ENCODE peak calls at places on chromosomes 4 and X, in five cellular contexts. One of them, this sample, is unnamed.

GRCh38 chrX:15310117-15310516 is 5.3 kb downstream of the ASB11 start:
- DNase-seq in CD8-positive, alpha-beta memory T cell: no peak
- DNase-seq in A549: peak; percentile 46
- DNase-seq in endothelial cell of umbilical vein: peak; percentile 91
- DNase-seq in K562: no peak
- DNase-seq in this sample: no peak

GRCh38 chrX:20913760-20914159 is 460.5 kb upstream of the CNKSR2 start:
- DNase-seq in CD8-positive, alpha-beta memory T cell: no peak
- DNase-seq in A549: no peak
- DNase-seq in endothelial cell of umbilical vein: no peak
- DNase-seq in K562: no peak
- DNase-seq in this sample: no peak

GRCh38 chrX:134158821-134159512 is 78.0 kb upstream of the CCDC160 start:
- DNase-seq in CD8-positive, alpha-beta memory T cell: no peak
- DNase-seq in A549: no peak
- DNase-seq in endothelial cell of umbilical vein: no peak
- DNase-seq in K562: no peak
- DNase-seq in this sample: no peak

GRCh38 chr4:138602664-138603063 is 360.5 kb upstream of the SLC7A11 start:
- DNase-seq in CD8-positive, alpha-beta memory T cell: no peak
- DNase-seq in A549: no peak
- DNase-seq in endothelial cell of umbilical vein: no peak
- DNase-seq in K562: no peak
- DNase-seq in this sample: no peak

GRCh38 chr4:89765966-89766365 is 71.0 kb downstream of the SNCA start:
- DNase-seq in CD8-positive, alpha-beta memory T cell: no peak
- DNase-seq in A549: no peak
- DNase-seq in endothelial cell of umbilical vein: peak; percentile 65
- DNase-seq in K562: no peak
- DNase-seq in this sample: no peak

GRCh38 chrX:141469469-141469868 is 115.1 kb downstream of the SPANXA1 start:
- DNase-seq in CD8-positive, alpha-beta memory T cell: no peak
- DNase-seq in A549: peak; percentile 53
- DNase-seq in endothelial cell of umbilical vein: no peak
- DNase-seq in K562: no peak
- DNase-seq in this sample: no peak

GRCh38 chr4:33715996-33716395 is 2528.3 kb downstream of the ARAP2 start:
- DNase-seq in CD8-positive, alpha-beta memory T cell: no peak
- DNase-seq in A549: no peak
- DNase-seq in endothelial cell of umbilical vein: no peak
- DNase-seq in K562: no peak
- DNase-seq in this sample: no peak

GRCh38 chr4:146134761-146135160 is 40.8 kb upstream of the LSM6 start:
- DNase-seq in CD8-positive, alpha-beta memory T cell: no peak
- DNase-seq in A549: no peak
- DNase-seq in endothelial cell of umbilical vein: peak; percentile 33
- DNase-seq in K562: no peak
- DNase-seq in this sample: no peak

GRCh38 chr4:149264093-149264733 is 551.4 kb downstream of the IQCM start:
- DNase-seq in CD8-positive, alpha-beta memory T cell: no peak
- DNase-seq in A549: peak; percentile 55
- DNase-seq in endothelial cell of umbilical vein: peak; percentile 55
- DNase-seq in K562: peak; percentile 31
- DNase-seq in this sample: peak; percentile 84

GRCh38 chr4:13531609-13531998 is 12.7 kb downstream of the NKX3-2 start:
- DNase-seq in CD8-positive, alpha-beta memory T cell: no peak
- DNase-seq in A549: no peak
- DNase-seq in endothelial cell of umbilical vein: no peak
- DNase-seq in K562: no peak
- DNase-seq in this sample: no peak
- H3K4me1 ChIP-seq in CD8-positive, alpha-beta memory T cell: peaks cover 7% of the 10 kb centered on the region
- H3K4me1 ChIP-seq in A549: no peaks in the 10 kb centered on the region
- H3K4me1 ChIP-seq in endothelial cell of umbilical vein: no peaks in the 10 kb centered on the region
- H3K4me1 ChIP-seq in K562: peaks cover 10% of the 10 kb centered on the region
- H3K4me1 ChIP-seq in this sample: peaks cover 15% of the 10 kb centered on the region

GRCh38 chr4:15011166-15011565 is 8.9 kb downstream of the CPEB2 start:
- DNase-seq in CD8-positive, alpha-beta memory T cell: no peak
- DNase-seq in A549: no peak
- DNase-seq in endothelial cell of umbilical vein: no peak
- DNase-seq in K562: no peak
- DNase-seq in this sample: no peak

GRCh38 chr4:15012017-15012788 is 9.9 kb downstream of the CPEB2 start:
- DNase-seq in CD8-positive, alpha-beta memory T cell: no peak
- DNase-seq in A549: no peak
- DNase-seq in endothelial cell of umbilical vein: no peak
- DNase-seq in K562: no peak
- DNase-seq in this sample: no peak

GRCh38 chr4:15010038-15010585 is 7.8 kb downstream of the CPEB2 start:
- DNase-seq in CD8-positive, alpha-beta memory T cell: no peak
- DNase-seq in A549: peak; percentile 22
- DNase-seq in endothelial cell of umbilical vein: no peak
- DNase-seq in K562: no peak
- DNase-seq in this sample: no peak

GRCh38 chr4:15015170-15015569 is 12.9 kb downstream of the CPEB2 start:
- DNase-seq in CD8-positive, alpha-beta memory T cell: no peak
- DNase-seq in A549: no peak
- DNase-seq in endothelial cell of umbilical vein: no peak
- DNase-seq in K562: no peak
- DNase-seq in this sample: no peak

GRCh38 chr4:15013585-15013984 is 11.3 kb downstream of the CPEB2 start:
- DNase-seq in CD8-positive, alpha-beta memory T cell: no peak
- DNase-seq in A549: no peak
- DNase-seq in endothelial cell of umbilical vein: no peak
- DNase-seq in K562: no peak
- DNase-seq in this sample: no peak
- H3K4me1 ChIP-seq in CD8-positive, alpha-beta memory T cell: peaks cover 7% of the 10 kb centered on the region
- H3K4me1 ChIP-seq in A549: peaks cover 94% of the 10 kb centered on the region
- H3K4me1 ChIP-seq in endothelial cell of umbilical vein: peaks cover 3% of the 10 kb centered on the region
- H3K4me1 ChIP-seq in K562: peaks cover 9% of the 10 kb centered on the region
- H3K4me1 ChIP-seq in this sample: peaks cover 12% of the 10 kb centered on the region

DNA sequence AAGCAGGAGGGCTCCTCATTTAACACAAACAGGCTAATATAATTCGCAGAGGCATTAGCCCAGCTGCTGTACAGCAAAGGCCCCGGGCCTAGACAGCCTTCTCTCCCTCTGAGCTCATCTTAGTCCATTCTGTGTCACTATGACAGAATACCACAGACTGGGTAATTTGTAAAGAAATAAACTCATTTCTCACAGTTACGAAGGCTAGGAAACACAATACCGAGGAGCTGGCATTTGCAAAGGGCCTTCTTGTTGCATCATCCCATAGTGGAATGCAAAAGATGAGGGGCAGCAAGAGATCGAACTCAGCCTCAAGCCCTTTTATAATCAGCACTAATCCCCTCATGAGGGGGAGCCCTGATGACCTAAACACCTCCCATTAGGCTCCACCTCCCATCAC is 48.5 kb downstream of the TSPAN5 start:
- DNase-seq in CD8-positive, alpha-beta memory T cell: no peak
- DNase-seq in A549: no peak
- DNase-seq in endothelial cell of umbilical vein: no peak
- DNase-seq in K562: no peak
- DNase-seq in this sample: no peak
- H3K4me1 ChIP-seq in CD8-positive, alpha-beta memory T cell: no peaks in the 10 kb centered on the region
- H3K4me1 ChIP-seq in A549: no peaks in the 10 kb centered on the region
- H3K4me1 ChIP-seq in endothelial cell of umbilical vein: no peaks in the 10 kb centered on the region
- H3K4me1 ChIP-seq in K562: no peaks in the 10 kb centered on the region
- H3K4me1 ChIP-seq in this sample: no peaks in the 10 kb centered on the region

DNA sequence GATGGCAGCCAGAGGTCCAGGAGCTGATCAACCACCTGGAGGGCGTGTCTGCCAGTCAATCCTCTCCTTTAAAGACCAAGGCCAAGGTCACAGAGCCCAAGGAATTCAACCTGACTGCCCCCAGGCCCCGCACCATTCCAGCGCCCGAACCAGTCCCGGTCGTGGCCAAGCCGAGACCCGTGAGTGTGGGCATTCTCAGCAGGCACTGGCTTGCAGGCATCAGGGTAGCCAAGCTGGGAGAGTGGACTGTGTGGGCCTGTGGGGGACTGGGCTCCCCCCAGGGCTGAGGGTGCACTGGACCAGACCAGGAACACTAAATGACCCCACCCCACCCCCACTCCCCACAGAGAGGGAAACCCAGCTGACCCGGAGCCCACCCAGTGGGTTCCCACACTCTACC is 23.8 kb upstream of the RNF4 start:
- DNase-seq in CD8-positive, alpha-beta memory T cell: no peak
- DNase-seq in A549: no peak
- DNase-seq in endothelial cell of umbilical vein: no peak
- DNase-seq in K562: no peak
- DNase-seq in this sample: no peak
- H3K4me1 ChIP-seq in CD8-positive, alpha-beta memory T cell: peaks cover 3% of the 10 kb centered on the region
- H3K4me1 ChIP-seq in A549: peaks cover 3% of the 10 kb centered on the region
- H3K4me1 ChIP-seq in endothelial cell of umbilical vein: no peaks in the 10 kb centered on the region
- H3K4me1 ChIP-seq in K562: peaks cover 4% of the 10 kb centered on the region
- H3K4me1 ChIP-seq in this sample: peaks cover 9% of the 10 kb centered on the region

GRCh38 chr4:122861544-122861943 is 34.9 kb downstream of the FGF2 start:
- DNase-seq in CD8-positive, alpha-beta memory T cell: no peak
- DNase-seq in A549: no peak
- DNase-seq in endothelial cell of umbilical vein: no peak
- DNase-seq in K562: no peak
- DNase-seq in this sample: no peak
- H3K4me1 ChIP-seq in CD8-positive, alpha-beta memory T cell: no peaks in the 10 kb centered on the region
- H3K4me1 ChIP-seq in A549: peaks cover 87% of the 10 kb centered on the region
- H3K4me1 ChIP-seq in endothelial cell of umbilical vein: no peaks in the 10 kb centered on the region
- H3K4me1 ChIP-seq in K562: no peaks in the 10 kb centered on the region
- H3K4me1 ChIP-seq in this sample: no peaks in the 10 kb centered on the region

This sample was measured in Karpas-422.